ENCODE peak calls at places on chromosomes 5 and 9, in five cellular contexts. H is HuH-7; L is activated effector memory CD4-positive, alpha-beta T cell treated with Interleukin-2 at 50 U/mL for 16 hours; P is T-helper 1 cell; Q is NCI-H1105. N is an unnamed sample.

GRCh38 chr5:150376799-150377771 is 19.6 kb downstream of the TCOF1 start:
- DNase-seq in L (no peak), Q (no peak), H (no peak), P (no peak), N (no peak)

GRCh38 chr5:98929982-98930355 is 1.2 kb upstream of the CHD1 start:
- DNase-seq in H (no peak), L (no peak), P (no peak), Q (no peak), N (no peak)

GRCh38 chr5:1930880-1931589 is 48.3 kb upstream of the IRX4 start:
- DNase-seq in H (no peak), L (no peak), P (no peak), Q (no peak), N (no peak)

GRCh38 chr9:137987244-137988030 is 109.9 kb downstream of the CACNA1B start:
- DNase-seq in H (no peak), Q (no peak), L (no peak), P (no peak), N (no peak)

GRCh38 chr5:14397717-14398116 is 183.9 kb upstream of the OTULINL start:
- DNase-seq in Q (no peak), H (no peak), P (no peak), L (no peak), N (no peak)

GRCh38 chr5:99034336-99034735 is 105.5 kb upstream of the CHD1 start:
- DNase-seq in H (no peak), P (no peak), Q (no peak), L (no peak), N (no peak)

GRCh38 chr9:35538361-35539234 is 48.7 kb downstream of the RUSC2 start:
- DNase-seq in L (no peak), P (no peak), H (no peak), Q (no peak), N (no peak)

GRCh38 chr9:134648701-134649525 is 7.3 kb downstream of the COL5A1 start:
- DNase-seq in P (no peak), L (no peak), Q (no peak), H (no peak), N (no peak)

GRCh38 chr9:137973829-137974416 is 96.3 kb downstream of the CACNA1B start:
- DNase-seq in H (no peak), P (no peak), Q (no peak), L (no peak), N (no peak)